ENCODE peak calls at places on chromosome 12, in six cellular contexts. K, V, Q, F, O and B are unnamed samples.
A peak's percentile ranks its signal among the peaks of the same experiment; 100 is the strongest.

GRCh38 chr12:116133609-116134214 is 143.8 kb downstream of the MED13L start:
- DNase-seq in K (no peak), V (no peak), Q (no peak), F (no peak), O (no peak), B (no peak)

GRCh38 chr12:115752151-115752550 is 525.3 kb downstream of the MED13L start:
- DNase-seq in K (no peak), V (peak; percentile 44), Q (peak; percentile 68), F (no peak), O (no peak), B (no peak)

GRCh38 chr12:101044512-101045074 is 165.4 kb downstream of the SLC5A8 start:
- DNase-seq in K (no peak), V (peak; percentile 25), Q (no peak), F (no peak), O (no peak), B (no peak)

GRCh38 chr12:58703911-58704310 is 216.4 kb downstream of the LRIG3 start:
- DNase-seq in K (no peak), V (peak; percentile 4), Q (no peak), F (no peak), O (no peak), B (no peak)

GRCh38 chr12:106978035-106978800 is 8.7 kb downstream of the MTERF2 start:
- DNase-seq in K (no peak), V (peak; percentile 83), Q (peak; percentile 42), F (no peak), O (peak; percentile 74), B (peak; percentile 63)

GRCh38 chr12:47722926-47723631 is 2.2 kb downstream of the ENDOU start:
- DNase-seq in K (no peak), V (no peak), Q (no peak), F (no peak), O (no peak), B (no peak)

GRCh38 chr12:94689646-94690036 is 39.3 kb upstream of the TMCC3 start:
- DNase-seq in K (no peak), V (peak; percentile 20), Q (no peak), F (no peak), O (no peak), B (no peak)

GRCh38 chr12:108234155-108234554 is 105.0 kb downstream of the CMKLR1 start:
- DNase-seq in K (no peak), V (peak; percentile 5), Q (no peak), F (no peak), O (peak; percentile 30), B (peak; percentile 16)

GRCh38 chr12:124438415-124439056 is 128.9 kb downstream of the NCOR2 start:
- DNase-seq in K (peak; percentile 42), V (no peak), Q (no peak), F (no peak), O (no peak), B (no peak)

GRCh38 chr12:6295187-6295811 is 15.2 kb upstream of the PLEKHG6 start:
- DNase-seq in K (peak; percentile 89), V (peak; percentile 92), Q (peak; percentile 70), F (no peak), O (no peak), B (peak; percentile 86)

GRCh38 chr12:113208041-113208934 is 13.0 kb upstream of the TPCN1 start:
- DNase-seq in K (no peak), V (peak; percentile 57), Q (peak; percentile 36), F (no peak), O (peak; percentile 54), B (no peak)

GRCh38 chr12:120367924-120368788 is 808 bp downstream of the MSI1 start:
- DNase-seq in K (no peak), V (no peak), Q (peak; percentile 20), F (peak; percentile 36), O (peak; percentile 39), B (no peak)

GRCh38 chr12:72453550-72453949 is 181.4 kb downstream of the TRHDE start:
- DNase-seq in K (no peak), V (no peak), Q (no peak), F (no peak), O (no peak), B (no peak)

GRCh38 chr12:95674088-95674595 is 116.4 kb downstream of the NTN4 start:
- DNase-seq in K (no peak), V (no peak), Q (no peak), F (no peak), O (no peak), B (no peak)

GRCh38 chr12:9711664-9712063 is 21.2 kb downstream of the CLECL1 start:
- DNase-seq in K (no peak), V (no peak), Q (peak; percentile 24), F (no peak), O (no peak), B (no peak)

GRCh38 chr12:65882504-65882903 is 58.2 kb downstream of the HMGA2 start:
- DNase-seq in K (no peak), V (no peak), Q (no peak), F (no peak), O (no peak), B (peak; percentile 33)

GRCh38 chr12:105069936-105070702 is 14.1 kb downstream of the ALDH1L2 start:
- DNase-seq in K (no peak), V (no peak), Q (no peak), F (no peak), O (no peak), B (peak; percentile 29)

GRCh38 chr12:78402366-78403134 is 462.0 kb upstream of the SYT1 start:
- DNase-seq in K (no peak), V (no peak), Q (no peak), F (no peak), O (no peak), B (peak; percentile 69)

GRCh38 chr12:48681416-48681737 is 661 bp downstream of the KANSL2 start:
- DNase-seq in K (no peak), V (no peak), Q (no peak), F (no peak), O (no peak), B (peak; percentile 14)